ENCODE peak calls at places on chromosomes 2 and 18, in nine cellular contexts. C, M, W, G, T, Z, I, Q and Y are unnamed samples.

GRCh38 chr18:76445741-76446232 is 49.3 kb downstream of the ZNF516 start:
- DNase-seq in C (peak; percentile 61), T (no peak), Q (peak; percentile 72), M (no peak), W (no peak), Z (no peak), I (no peak), G (no peak), Y (no peak)

GRCh38 chr2:99340669-99341236 is 3.6 kb downstream of the EIF5B start:
- DNase-seq in M (no peak), Z (no peak), Q (no peak), C (no peak), T (no peak), W (no peak), I (peak; percentile 23), G (no peak), Y (no peak)

GRCh38 chr2:37664190-37664751 is 7.2 kb downstream of the CDC42EP3 start:
- DNase-seq in C (no peak), Z (no peak), M (no peak), Q (no peak), G (no peak), I (no peak), T (no peak), W (no peak), Y (no peak)

GRCh38 chr2:204892506-204893255 is 347.4 kb downstream of the PARD3B start:
- DNase-seq in M (no peak), G (no peak), Z (no peak), Q (no peak), W (no peak), I (no peak), C (no peak), T (no peak), Y (no peak)

GRCh38 chr2:208595386-208596275 is 189.0 kb downstream of the PTH2R start:
- DNase-seq in I (no peak), Z (no peak), T (peak; percentile 32), M (peak; percentile 21), C (no peak), W (no peak), Q (no peak), G (no peak), Y (no peak)

GRCh38 chr18:56115072-56116038 is 523.0 kb downstream of the TXNL1 start:
- DNase-seq in Z (no peak), W (no peak), Q (no peak), C (no peak), T (no peak), M (no peak), I (no peak), G (no peak), Y (no peak)

GRCh38 chr2:85861650-85862049 is 27.1 kb downstream of the ST3GAL5 start:
- DNase-seq in Z (no peak), Q (no peak), G (no peak), M (no peak), T (no peak), I (no peak), C (no peak), W (no peak), Y (no peak)

GRCh38 chr18:74869904-74870863 is 272.5 kb downstream of the ZNF407 start:
- DNase-seq in I (no peak), W (no peak), T (no peak), Z (no peak), C (no peak), Q (no peak), M (no peak), G (no peak), Y (no peak)

GRCh38 chr2:184326076-184326475 is 272.3 kb upstream of the ZNF804A start:
- DNase-seq in Q (no peak), T (no peak), I (no peak), G (no peak), M (no peak), Z (no peak), W (no peak), C (no peak), Y (no peak)

GRCh38 chr2:124571836-124572235 is 546.7 kb downstream of the CNTNAP5 start:
- DNase-seq in W (no peak), I (no peak), Q (no peak), M (no peak), C (no peak), G (no peak), T (no peak), Z (no peak), Y (no peak)

GRCh38 chr2:10216677-10217498 is 85.8 kb upstream of the HPCAL1 start:
- DNase-seq in T (no peak), C (no peak), W (no peak), Q (peak; percentile 58), I (peak; percentile 45), M (no peak), Z (no peak), G (no peak), Y (no peak)

GRCh38 chr18:6724331-6724730 is 5.2 kb upstream of the ARHGAP28 start:
- DNase-seq in I (no peak), Q (no peak), G (no peak), C (no peak), M (no peak), T (no peak), Z (no peak), W (no peak), Y (no peak)

GRCh38 chr2:138373993-138374408 is 127.6 kb upstream of the SPOPL start:
- DNase-seq in M (no peak), Z (peak; percentile 57), I (peak; percentile 58), G (no peak), W (no peak), Q (no peak), C (no peak), T (peak; percentile 27), Y (peak; percentile 2)

DNA sequence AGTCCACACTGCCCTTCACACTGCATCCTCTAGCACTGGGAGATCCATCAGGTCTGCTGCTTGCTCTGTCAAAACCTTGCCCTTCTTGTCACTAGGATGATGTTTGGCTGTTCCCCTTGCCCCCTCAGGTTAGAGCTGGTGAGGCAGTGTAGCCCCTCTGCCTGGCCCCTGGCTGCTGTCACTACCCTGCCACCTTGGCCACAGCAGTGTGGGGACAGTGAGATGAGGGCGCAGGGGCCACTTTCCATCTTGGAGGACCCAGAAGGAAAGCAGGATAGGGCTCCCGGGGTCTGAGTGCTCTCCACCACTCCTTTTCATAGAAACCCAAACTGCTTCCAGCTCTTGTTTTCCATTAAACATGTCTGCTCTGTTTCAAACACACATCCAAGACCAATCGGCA is 19.9 kb downstream of the THSD7B start:
- DNase-seq in T (no peak), Q (no peak), C (no peak), M (no peak), I (no peak), G (no peak), Z (no peak), W (no peak), Y (no peak)
- H3K4me3 ChIP-seq in T (no peak overlapping the region), Q (no peak overlapping the region), C (no peak overlapping the region), M (no peak overlapping the region), I (no peak overlapping the region), G (no peak overlapping the region), Z (no peak overlapping the region), W (no peak overlapping the region), Y (no peak overlapping the region)

GRCh38 chr2:47401789-47402554 is 984 bp upstream of the MSH2 start:
- DNase-seq in Z (no peak), W (no peak), Q (no peak), M (no peak), T (no peak), C (no peak), I (no peak), G (no peak), Y (no peak)
- H3K27ac ChIP-seq in Z (peak overlapping the region; percentile 6), W (peak overlapping the region; percentile 24), Q (peak overlapping the region; percentile 75), M (peak overlapping the region; percentile 82), T (peak overlapping the region; percentile 56), C (peak overlapping the region; percentile 74), I (peak overlapping the region; percentile 75), G (no peak overlapping the region), Y (peak overlapping the region; percentile 97)

GRCh38 chr2:217818293-217818850 is 184.4 kb downstream of the TNS1 start:
- DNase-seq in T (no peak), W (no peak), G (no peak), Z (no peak), M (no peak), I (no peak), Q (no peak), C (no peak), Y (no peak)

GRCh38 chr2:217817466-217818292 is 185.1 kb downstream of the TNS1 start:
- DNase-seq in C (peak; percentile 74), Q (no peak), G (no peak), W (no peak), I (no peak), Z (no peak), M (no peak), T (no peak), Y (no peak)

GRCh38 chr2:217813828-217814227 is 189.0 kb downstream of the TNS1 start:
- DNase-seq in G (no peak), Q (no peak), T (no peak), C (no peak), M (no peak), W (no peak), I (no peak), Z (no peak), Y (no peak)

GRCh38 chr2:217820066-217820819 is 182.6 kb downstream of the TNS1 start:
- DNase-seq in Z (peak; percentile 87), T (no peak), C (no peak), I (no peak), G (no peak), Q (no peak), M (no peak), W (no peak), Y (no peak)

DNA sequence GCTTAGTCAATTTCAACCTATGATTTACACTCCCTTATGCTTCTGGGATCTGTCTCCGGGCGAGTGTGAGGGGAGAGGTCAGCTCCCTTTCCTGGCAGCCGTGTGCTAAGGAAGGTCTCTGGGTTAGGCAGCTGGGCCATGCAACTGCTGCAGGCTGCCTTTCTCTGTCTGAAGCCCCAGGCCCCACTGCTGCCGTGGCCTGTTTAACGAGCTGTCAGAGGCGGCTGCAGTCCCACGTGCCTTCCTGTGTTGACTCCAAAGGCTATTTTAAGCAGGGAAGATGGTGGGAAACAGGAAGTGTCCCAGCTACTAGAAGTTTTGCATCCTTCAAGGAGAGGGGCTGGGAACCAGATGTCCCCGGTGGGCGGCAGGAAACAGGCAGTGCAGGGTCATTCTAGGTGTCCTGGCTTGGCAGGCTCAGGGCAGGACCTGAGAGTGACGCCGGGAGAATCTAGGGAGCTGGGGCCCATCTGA is 186.4 kb downstream of the TNS1 start:
- DNase-seq in W (no peak), M (no peak), C (peak; percentile 92), T (no peak), Q (no peak), G (no peak), I (no peak), Z (peak; percentile 96), Y (no peak)
- TF ChIP-seq POLR2AphosphoS5 in W (no peak), M (peak; percentile 58), C (peak; percentile 76), T (no peak), Q (peak; percentile 70), G (peak; percentile 77), I (no peak), Z (no peak), Y (no peak)

DNA sequence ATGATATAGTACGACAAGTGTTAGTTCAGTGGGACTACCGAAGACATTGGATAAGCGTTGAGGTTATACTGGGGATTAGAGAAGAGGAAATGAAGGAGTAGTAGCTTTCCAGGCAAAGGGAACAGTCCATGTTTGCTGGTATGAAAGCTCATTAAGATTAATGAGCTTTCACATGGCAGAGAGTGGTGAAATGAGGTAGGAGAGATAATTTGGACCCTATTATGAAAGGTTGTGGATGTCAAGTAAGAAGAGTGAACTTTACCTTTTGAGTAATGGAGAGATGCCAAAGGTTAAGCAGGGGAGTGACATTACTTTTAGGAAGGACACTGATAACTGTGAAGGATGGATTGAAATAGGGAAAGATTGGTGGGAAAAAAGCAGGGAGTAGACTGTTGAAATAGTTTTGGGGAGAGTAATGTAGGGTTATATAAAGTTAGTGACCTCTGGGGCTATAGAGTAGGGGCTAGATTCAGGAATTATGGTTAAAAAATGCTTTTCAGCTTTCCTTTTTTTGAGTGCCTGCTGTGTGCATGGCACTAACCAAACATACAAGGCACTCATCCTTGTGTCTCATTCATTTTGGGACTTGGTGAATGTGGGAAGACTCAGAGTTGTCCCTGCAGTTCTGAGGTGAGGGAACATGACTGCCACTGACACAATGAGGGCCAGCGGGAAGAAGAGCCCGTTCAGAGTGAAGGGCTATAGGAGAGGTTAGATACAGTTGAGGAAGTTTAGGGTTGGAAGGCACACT is 87.2 kb upstream of the STON1 start:
- DNase-seq in I (no peak), Q (no peak), Z (no peak), T (no peak), W (no peak), G (no peak), C (no peak), M (no peak), Y (no peak)
- H3K4me3 ChIP-seq in I (no peak overlapping the region), Q (no peak overlapping the region), Z (no peak overlapping the region), T (no peak overlapping the region), W (no peak overlapping the region), G (no peak overlapping the region), C (no peak overlapping the region), M (no peak overlapping the region), Y (no peak overlapping the region)